ENCODE peak calls at places on chromosomes 3 and 15, in nine cellular contexts. B, V, X, D, G, W, J, S and U are unnamed samples.

GRCh38 chr15:68310811-68311463 is 33.4 kb downstream of the FEM1B start:
- DNase-seq in B (peak), V (no peak), X (peak), D (no peak), G (no peak), W (no peak), J (no peak), S (no peak), U (no peak)

GRCh38 chr3:193132923-193133463 is 108.0 kb upstream of the PLAAT1 start:
- DNase-seq in B (no peak), V (no peak), X (no peak), D (no peak), G (no peak), W (no peak), J (no peak), S (no peak), U (peak)

GRCh38 chr3:126399348-126399730 is 4.6 kb downstream of the CFAP100 start:
- DNase-seq in B (no peak), V (no peak), X (no peak), D (no peak), G (no peak), W (no peak), J (no peak), S (no peak), U (no peak)

GRCh38 chr3:160686955-160687535 is 10.1 kb downstream of the ARL14 start:
- DNase-seq in B (no peak), V (no peak), X (no peak), D (no peak), G (peak), W (no peak), J (no peak), S (no peak), U (peak)

GRCh38 chr15:47959617-47960398 is 161.0 kb upstream of the SLC24A5 start:
- DNase-seq in B (no peak), V (peak), X (no peak), D (no peak), G (no peak), W (no peak), J (no peak), S (no peak), U (no peak)

GRCh38 chr15:60773893-60774292 is 295.0 kb upstream of the ICE2 start:
- DNase-seq in B (no peak), V (no peak), X (no peak), D (no peak), G (no peak), W (no peak), J (no peak), S (no peak), U (peak)

GRCh38 chr3:43001094-43001553 is 22.0 kb downstream of the GASK1A start:
- DNase-seq in B (peak), V (peak), X (peak), D (no peak), G (peak), W (peak), J (peak), S (peak), U (peak)

GRCh38 chr3:63064216-63064755 is 189.1 kb upstream of the CADPS start:
- DNase-seq in B (no peak), V (no peak), X (no peak), D (no peak), G (no peak), W (no peak), J (no peak), S (no peak), U (no peak)

GRCh38 chr3:8301977-8302589 is 199.5 kb upstream of the LMCD1 start:
- DNase-seq in B (no peak), V (peak), X (no peak), D (peak), G (peak), W (no peak), J (no peak), S (no peak), U (peak)

GRCh38 chr3:23304424-23304823 is 101.3 kb downstream of the UBE2E2 start:
- DNase-seq in B (no peak), V (no peak), X (no peak), D (no peak), G (peak), W (no peak), J (no peak), S (no peak), U (peak)

GRCh38 chr15:77631790-77632551 is 741 bp downstream of the LINGO1 start:
- DNase-seq in B (no peak), V (peak), X (no peak), D (no peak), G (no peak), W (no peak), J (peak), S (no peak), U (no peak)

GRCh38 chr3:45479627-45480026 is 91.3 kb downstream of the LARS2 start:
- DNase-seq in B (no peak), V (peak), X (no peak), D (no peak), G (peak), W (no peak), J (no peak), S (no peak), U (peak)

GRCh38 chr3:195209083-195209835 is 61.7 kb downstream of the XXYLT1 start:
- DNase-seq in B (peak), V (peak), X (no peak), D (no peak), G (no peak), W (peak), J (no peak), S (no peak), U (no peak)
- H3K4me3 ChIP-seq in B (no peak), V (no peak), X (no peak), D (no peak), G (no peak), W (no peak), J (no peak), S (no peak), U (no peak)

DNA sequence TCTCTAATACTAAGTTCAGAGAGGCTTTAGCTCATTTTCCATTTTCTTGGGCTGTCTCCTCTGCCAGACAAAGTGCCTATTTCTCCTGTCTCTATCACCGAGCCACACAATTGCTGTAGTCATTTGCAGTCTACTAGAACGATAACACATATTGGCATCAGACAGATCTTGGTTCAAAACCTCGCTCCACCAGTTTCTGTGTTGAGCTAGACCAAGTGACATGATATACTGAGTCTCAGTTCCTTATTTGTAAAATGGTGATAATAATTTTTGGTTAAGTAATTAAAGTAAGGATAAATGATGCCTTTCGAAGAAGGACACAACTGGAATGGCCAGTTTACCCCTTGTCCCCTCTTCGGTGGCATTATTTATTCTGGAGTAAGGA is 444 bp upstream of the RAB7A start:
- DNase-seq in B (no peak), V (no peak), X (no peak), D (no peak), G (no peak), W (no peak), J (no peak), S (no peak), U (no peak)
- TF ChIP-seq CTCF in B (no peak), V (no peak), X (no peak), D (no peak), G (no peak), W (no peak), J (no peak), S (no peak), U (no peak)

GRCh38 chr15:27248251-27248650 is 277.3 kb downstream of the GABRG3 start:
- DNase-seq in B (no peak), V (no peak), X (no peak), D (no peak), G (no peak), W (no peak), J (no peak), S (no peak), U (no peak)
- H3K4me3 ChIP-seq in B (no peak), V (no peak), X (no peak), D (no peak), G (no peak), W (no peak), J (no peak), S (no peak), U (no peak)

GRCh38 chr15:37995461-37996347 is 61.3 kb downstream of the TMCO5A start:
- DNase-seq in B (no peak), V (peak), X (no peak), D (peak), G (peak), W (no peak), J (no peak), S (no peak), U (peak)
- TF ChIP-seq CTCF in B (peak), V (peak), X (peak), D (peak), G (peak), W (peak), J (peak), S (peak), U (peak)

GRCh38 chr15:78811124-78811824 is at the start of gene ADAMTS7:
- DNase-seq in B (peak), V (peak), X (peak), D (peak), G (peak), W (peak), J (peak), S (peak), U (peak)

GRCh38 chr15:78810377-78811123 is 714 bp downstream of the ADAMTS7 start:
- DNase-seq in B (peak), V (peak), X (peak), D (no peak), G (peak), W (peak), J (peak), S (peak), U (peak)

GRCh38 chr15:78808550-78808949 is 2.7 kb downstream of the ADAMTS7 start:
- DNase-seq in B (no peak), V (no peak), X (no peak), D (peak), G (peak), W (no peak), J (no peak), S (no peak), U (peak)

GRCh38 chr15:78811825-78812183 is 540 bp upstream of the ADAMTS7 start:
- DNase-seq in B (peak), V (no peak), X (no peak), D (no peak), G (no peak), W (peak), J (no peak), S (no peak), U (peak)

DNA sequence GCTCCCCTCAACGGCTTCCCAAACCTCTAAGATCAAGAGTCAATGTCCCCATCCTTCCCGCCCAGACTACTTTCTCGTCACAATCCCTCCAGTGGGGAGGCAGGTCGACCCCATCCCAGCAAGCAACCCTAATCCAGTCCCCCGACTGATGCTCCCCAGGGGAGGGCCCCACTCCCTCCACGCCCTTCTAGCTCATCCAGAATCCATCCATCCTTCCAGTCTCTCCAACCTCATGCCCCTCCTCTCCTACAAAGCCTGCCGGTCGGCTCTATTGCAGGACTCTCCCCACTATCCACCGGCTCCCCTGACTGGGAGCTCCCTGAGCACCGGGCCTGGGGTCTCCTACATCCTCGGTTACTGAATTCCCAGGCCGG is 1.3 kb downstream of the ADAMTS7 start:
- DNase-seq in B (no peak), V (no peak), X (no peak), D (no peak), G (no peak), W (no peak), J (no peak), S (no peak), U (no peak)
- H3K4me3 ChIP-seq in B (peak), V (peak), X (no peak), D (peak), G (peak), W (peak), J (no peak), S (no peak), U (peak)

GRCh38 chr3:9884555-9885165 is 4.6 kb upstream of the CIDEC start:
- DNase-seq in B (no peak), V (peak), X (peak), D (peak), G (peak), W (no peak), J (no peak), S (no peak), U (peak)
- TF ChIP-seq CTCF in B (no peak), V (no peak), X (no peak), D (peak), G (no peak), W (no peak), J (no peak), S (no peak), U (peak)